ENCODE peak calls at places on chromosomes 1 and 21, in four cellular contexts. One of them, this sample, is unnamed.

GRCh38 chr1:110190282-110190929 is 19.7 kb upstream of the KCNC4 start:
- DNase-seq in stimulated activated naive B cell treated with anti-CD40 and anti-IgM and Interleukin-4, amounts not matched to agents 10 μg/mL and 1 μg/mL and 100 μg/mL, for 72 hours: no peak
- DNase-seq in lower lobe of right lung: no peak
- DNase-seq in effector memory CD8-positive, alpha-beta T cell: no peak
- DNase-seq in this sample: no peak

GRCh38 chr1:101259744-101260148 is 22.9 kb downstream of the S1PR1 start:
- DNase-seq in lower lobe of right lung: no peak
- DNase-seq in stimulated activated naive B cell treated with anti-CD40 and anti-IgM and Interleukin-4, amounts not matched to agents 10 μg/mL and 1 μg/mL and 100 μg/mL, for 72 hours: no peak
- DNase-seq in effector memory CD8-positive, alpha-beta T cell: no peak
- DNase-seq in this sample: no peak

GRCh38 chr1:59568158-59568935 is 246.4 kb upstream of the HOOK1 start:
- DNase-seq in effector memory CD8-positive, alpha-beta T cell: no peak
- DNase-seq in lower lobe of right lung: no peak
- DNase-seq in stimulated activated naive B cell treated with anti-CD40 and anti-IgM and Interleukin-4, amounts not matched to agents 10 μg/mL and 1 μg/mL and 100 μg/mL, for 72 hours: no peak
- DNase-seq in this sample: no peak

GRCh38 chr1:230012742-230013141 is 54.3 kb upstream of the GALNT2 start:
- DNase-seq in stimulated activated naive B cell treated with anti-CD40 and anti-IgM and Interleukin-4, amounts not matched to agents 10 μg/mL and 1 μg/mL and 100 μg/mL, for 72 hours: no peak
- DNase-seq in effector memory CD8-positive, alpha-beta T cell: no peak
- DNase-seq in lower lobe of right lung: no peak
- DNase-seq in this sample: no peak

GRCh38 chr1:27523666-27524020 is 33.7 kb upstream of the WASF2 start:
- DNase-seq in stimulated activated naive B cell treated with anti-CD40 and anti-IgM and Interleukin-4, amounts not matched to agents 10 μg/mL and 1 μg/mL and 100 μg/mL, for 72 hours: no peak
- DNase-seq in lower lobe of right lung: no peak
- DNase-seq in effector memory CD8-positive, alpha-beta T cell: no peak
- DNase-seq in this sample: no peak

GRCh38 chr1:42824481-42825057 is 7.4 kb upstream of the SVBP start:
- DNase-seq in effector memory CD8-positive, alpha-beta T cell: no peak
- DNase-seq in lower lobe of right lung: no peak
- DNase-seq in stimulated activated naive B cell treated with anti-CD40 and anti-IgM and Interleukin-4, amounts not matched to agents 10 μg/mL and 1 μg/mL and 100 μg/mL, for 72 hours: no peak
- DNase-seq in this sample: no peak

GRCh38 chr21:37350472-37350871 is 16.1 kb upstream of the DYRK1A start:
- DNase-seq in effector memory CD8-positive, alpha-beta T cell: no peak
- DNase-seq in lower lobe of right lung: no peak
- DNase-seq in stimulated activated naive B cell treated with anti-CD40 and anti-IgM and Interleukin-4, amounts not matched to agents 10 μg/mL and 1 μg/mL and 100 μg/mL, for 72 hours: no peak
- DNase-seq in this sample: no peak

GRCh38 chr1:3352952-3353331 is 101.5 kb upstream of the ARHGEF16 start:
- DNase-seq in lower lobe of right lung: no peak
- DNase-seq in effector memory CD8-positive, alpha-beta T cell: no peak
- DNase-seq in stimulated activated naive B cell treated with anti-CD40 and anti-IgM and Interleukin-4, amounts not matched to agents 10 μg/mL and 1 μg/mL and 100 μg/mL, for 72 hours: no peak
- DNase-seq in this sample: no peak

GRCh38 chr1:54372978-54373377 is 33.2 kb downstream of the SSBP3 start:
- DNase-seq in stimulated activated naive B cell treated with anti-CD40 and anti-IgM and Interleukin-4, amounts not matched to agents 10 μg/mL and 1 μg/mL and 100 μg/mL, for 72 hours: peak
- DNase-seq in effector memory CD8-positive, alpha-beta T cell: no peak
- DNase-seq in lower lobe of right lung: no peak
- DNase-seq in this sample: peak

GRCh38 chr1:3692593-3692992 is 40.3 kb downstream of the TP73 start:
- DNase-seq in lower lobe of right lung: no peak
- DNase-seq in effector memory CD8-positive, alpha-beta T cell: no peak
- DNase-seq in stimulated activated naive B cell treated with anti-CD40 and anti-IgM and Interleukin-4, amounts not matched to agents 10 μg/mL and 1 μg/mL and 100 μg/mL, for 72 hours: no peak
- DNase-seq in this sample: no peak

GRCh38 chr21:25967566-25968438 is 202.8 kb downstream of the APP start:
- DNase-seq in lower lobe of right lung: no peak
- DNase-seq in stimulated activated naive B cell treated with anti-CD40 and anti-IgM and Interleukin-4, amounts not matched to agents 10 μg/mL and 1 μg/mL and 100 μg/mL, for 72 hours: peak
- DNase-seq in effector memory CD8-positive, alpha-beta T cell: no peak
- DNase-seq in this sample: peak

GRCh38 chr21:39161064-39161463 is 22.2 kb downstream of the PSMG1 start:
- DNase-seq in effector memory CD8-positive, alpha-beta T cell: no peak
- DNase-seq in lower lobe of right lung: no peak
- DNase-seq in stimulated activated naive B cell treated with anti-CD40 and anti-IgM and Interleukin-4, amounts not matched to agents 10 μg/mL and 1 μg/mL and 100 μg/mL, for 72 hours: no peak
- DNase-seq in this sample: no peak

GRCh38 chr1:91631718-91632330 is 131.2 kb downstream of the CDC7 start:
- DNase-seq in stimulated activated naive B cell treated with anti-CD40 and anti-IgM and Interleukin-4, amounts not matched to agents 10 μg/mL and 1 μg/mL and 100 μg/mL, for 72 hours: no peak
- DNase-seq in effector memory CD8-positive, alpha-beta T cell: no peak
- DNase-seq in lower lobe of right lung: no peak
- DNase-seq in this sample: no peak

GRCh38 chr1:1092890-1093609 is 18.9 kb upstream of the RNF223 start:
- DNase-seq in effector memory CD8-positive, alpha-beta T cell: no peak
- DNase-seq in stimulated activated naive B cell treated with anti-CD40 and anti-IgM and Interleukin-4, amounts not matched to agents 10 μg/mL and 1 μg/mL and 100 μg/mL, for 72 hours: no peak
- DNase-seq in lower lobe of right lung: peak
- DNase-seq in this sample: no peak

GRCh38 chr1:228141082-228141870 is 1.2 kb downstream of the GUK1 start:
- DNase-seq in lower lobe of right lung: peak
- DNase-seq in effector memory CD8-positive, alpha-beta T cell: no peak
- DNase-seq in stimulated activated naive B cell treated with anti-CD40 and anti-IgM and Interleukin-4, amounts not matched to agents 10 μg/mL and 1 μg/mL and 100 μg/mL, for 72 hours: no peak
- DNase-seq in this sample: peak